ENCODE peak calls at places on chromosomes 13 and 19, in four cellular contexts. G, E, B and S are unnamed samples.

GRCh38 chr19:22945560-22945959 is 57.4 kb downstream of the ZNF728 start:
- DNase-seq in G (no peak), E (peak), B (no peak), S (no peak)

GRCh38 chr13:33612641-33613638 is 205.0 kb upstream of the RFC3 start:
- DNase-seq in G (no peak), E (no peak), B (no peak), S (no peak)

GRCh38 chr13:32126298-32126697 is 94.7 kb downstream of the FRY start:
- DNase-seq in G (no peak), E (no peak), B (no peak), S (no peak)

GRCh38 chr13:31209172-31209818 is 9.5 kb downstream of the B3GLCT start:
- DNase-seq in G (no peak), E (peak), B (no peak), S (no peak)

GRCh38 chr19:48745208-48745995 is 1.3 kb downstream of the IZUMO1 start:
- DNase-seq in G (no peak), E (no peak), B (peak), S (peak)

GRCh38 chr13:85709072-85709471 is 90.1 kb downstream of the SLITRK6 start:
- DNase-seq in G (no peak), E (no peak), B (no peak), S (no peak)

GRCh38 chr19:44662686-44663085 is 8.6 kb upstream of the CEACAM19 start:
- DNase-seq in G (no peak), E (peak), B (no peak), S (no peak)

GRCh38 chr13:21242236-21242635 is 65.8 kb downstream of the MRPL57 start:
- DNase-seq in G (no peak), E (no peak), B (no peak), S (no peak)

GRCh38 chr13:113907637-113908617 is 44.1 kb upstream of the GAS6 start:
- DNase-seq in G (peak), E (peak), B (peak), S (peak)

GRCh38 chr19:38663156-38663651 is 15.8 kb downstream of the ACTN4 start:
- DNase-seq in G (no peak), E (no peak), B (no peak), S (no peak)

GRCh38 chr13:31807090-31807541 is 67.8 kb downstream of the RXFP2 start:
- DNase-seq in G (no peak), E (no peak), B (no peak), S (no peak)

GRCh38 chr13:27574661-27575060 is 45.7 kb downstream of the LNX2 start:
- DNase-seq in G (no peak), E (no peak), B (no peak), S (no peak)

GRCh38 chr19:13024958-13025653 is 29.8 kb downstream of the NFIX start:
- DNase-seq in G (no peak), E (no peak), B (no peak), S (peak)

GRCh38 chr19:14835011-14835410 is at the start of the genes OR7A5 and OR7C1:
- DNase-seq in G (no peak), E (peak), B (no peak), S (no peak)

GRCh38 chr13:39956036-39956435 is 300.6 kb downstream of the COG6 start:
- DNase-seq in G (no peak), E (no peak), B (no peak), S (no peak)

GRCh38 chr19:6772866-6773322 is 386 bp downstream of the VAV1 start:
- DNase-seq in G (no peak), E (no peak), B (no peak), S (no peak)

GRCh38 chr13:40072663-40073120 is 417.2 kb downstream of the COG6 start:
- DNase-seq in G (no peak), E (no peak), B (no peak), S (no peak)

GRCh38 chr13:77741587-77741972 is 44.1 kb downstream of the SLAIN1 start:
- DNase-seq in G (no peak), E (no peak), B (no peak), S (no peak)

GRCh38 chr19:5985098-5985783 is 7.3 kb upstream of the RANBP3 start:
- DNase-seq in G (no peak), E (no peak), B (peak), S (no peak)

GRCh38 chr13:49220856-49221614 is 897 bp downstream of the MLNR start:
- DNase-seq in G (no peak), E (no peak), B (no peak), S (no peak)

GRCh38 chr13:27339299-27339698 is 68.7 kb downstream of the RASL11A start:
- DNase-seq in G (no peak), E (no peak), B (no peak), S (peak)

GRCh38 chr19:23996549-23996948 is 81.9 kb downstream of the ZNF726 start:
- DNase-seq in G (no peak), E (no peak), B (no peak), S (no peak)

GRCh38 chr19:48363500-48363809 is 285 bp downstream of the TMEM143 start:
- DNase-seq in G (peak), E (no peak), B (no peak), S (no peak)